ENCODE peak calls at places on chromosomes 12 and 14, in eight cellular contexts. G is effector memory CD4-positive, alpha-beta T cell; T is substantia nigra; V is cardiac septum; O is skeletal muscle cell; M is A549; C is left colon; N is stimulated activated CD4-positive, alpha-beta T cell treated with anti-CD3 and anti-CD28 coated beads, TNF-alpha, amount 100 ng/mL, for 4 hours. A is an unnamed sample.

GRCh38 chr12:122865268-122866231 is 30.3 kb downstream of the HIP1R start:
- DNase-seq in G (no peak), T (no peak), V (peak), O (no peak), M (peak), C (peak), N (no peak), A (no peak)

GRCh38 chr14:89681086-89682018 is 264.3 kb upstream of the FOXN3 start:
- DNase-seq in G (no peak), T (peak), V (no peak), O (no peak), M (no peak), C (no peak), N (peak), A (no peak)

GRCh38 chr14:104972301-104973211 is 5.6 kb downstream of the AHNAK2 start:
- DNase-seq in G (no peak), T (no peak), V (no peak), O (no peak), M (peak), C (peak), N (no peak), A (no peak)

GRCh38 chr12:57276935-57277563 is 26.1 kb upstream of the STAC3 start:
- DNase-seq in G (no peak), T (no peak), V (no peak), O (no peak), M (peak), C (peak), N (no peak), A (no peak)

GRCh38 chr14:104175811-104176210 is 37.4 kb downstream of the KIF26A start:
- DNase-seq in G (no peak), T (no peak), V (no peak), O (no peak), M (no peak), C (no peak), N (no peak), A (no peak)

GRCh38 chr14:76373456-76373855 is 2.5 kb upstream of the ESRRB start:
- DNase-seq in G (no peak), T (no peak), V (no peak), O (no peak), M (no peak), C (no peak), N (no peak), A (no peak)

GRCh38 chr12:122880668-122881067 is 15.3 kb downstream of the VPS37B start:
- DNase-seq in G (no peak), T (no peak), V (no peak), O (peak), M (peak), C (peak), N (no peak), A (no peak)

GRCh38 chr12:70520847-70521246 is 116.4 kb downstream of the PTPRB start:
- DNase-seq in G (no peak), T (no peak), V (no peak), O (no peak), M (no peak), C (no peak), N (no peak), A (no peak)

GRCh38 chr12:54352022-54352531 is 12.2 kb downstream of the GPR84 start:
- DNase-seq in G (no peak), T (peak), V (peak), O (no peak), M (no peak), C (peak), N (peak), A (no peak)

GRCh38 chr14:21825147-21825743 is 151.6 kb upstream of the OR4E1 start:
- DNase-seq in G (peak), T (no peak), V (no peak), O (no peak), M (peak), C (no peak), N (no peak), A (no peak)

GRCh38 chr14:81396108-81396507 is 4.0 kb downstream of the STON2 start:
- DNase-seq in G (no peak), T (no peak), V (no peak), O (no peak), M (no peak), C (no peak), N (no peak), A (no peak)

GRCh38 chr12:32027684-32028355 is 68.6 kb downstream of the RESF1 start:
- DNase-seq in G (no peak), T (no peak), V (no peak), O (no peak), M (no peak), C (no peak), N (no peak), A (no peak)

GRCh38 chr12:112901271-112901670 is 5.5 kb upstream of the OAS1 start:
- DNase-seq in G (no peak), T (no peak), V (no peak), O (no peak), M (no peak), C (peak), N (no peak), A (no peak)

GRCh38 chr12:114064497-114064896 is 98.4 kb upstream of the RBM19 start:
- DNase-seq in G (no peak), T (no peak), V (no peak), O (no peak), M (no peak), C (no peak), N (no peak), A (no peak)

GRCh38 chr14:52328286-52328685 is 14.2 kb downstream of the PTGER2 start:
- DNase-seq in G (no peak), T (no peak), V (no peak), O (no peak), M (no peak), C (no peak), N (no peak), A (no peak)

GRCh38 chr12:53676715-53677611 is 1.1 kb upstream of the ATP5MC2 start:
- DNase-seq in G (no peak), T (peak), V (peak), O (no peak), M (no peak), C (peak), N (no peak), A (peak)

GRCh38 chr12:88310069-88310468 is 168.0 kb downstream of the TMTC3 start:
- DNase-seq in G (no peak), T (no peak), V (no peak), O (peak), M (peak), C (no peak), N (no peak), A (no peak)

GRCh38 chr14:61280092-61280525 is 1.0 kb downstream of the TMEM30B start:
- DNase-seq in G (peak), T (no peak), V (no peak), O (no peak), M (no peak), C (peak), N (no peak), A (no peak)

GRCh38 chr12:6961278-6961694 is 9.2 kb downstream of the PHB2 start:
- DNase-seq in G (peak), T (no peak), V (peak), O (no peak), M (no peak), C (peak), N (peak), A (no peak)

GRCh38 chr12:58066296-58066695 is 124.9 kb downstream of the ATP23 start:
- DNase-seq in G (no peak), T (no peak), V (no peak), O (no peak), M (no peak), C (no peak), N (no peak), A (no peak)

GRCh38 chr14:28766505-28767238 is at the start of gene FOXG1:
- DNase-seq in G (no peak), T (no peak), V (no peak), O (peak), M (peak), C (no peak), N (no peak), A (peak)

GRCh38 chr12:66065146-66065545 is 65.4 kb downstream of the LLPH start:
- DNase-seq in G (no peak), T (no peak), V (no peak), O (no peak), M (no peak), C (no peak), N (no peak), A (no peak)

A was measured in GM12891.